ENCODE peak calls at places on chromosomes 16 and 17, in ten cellular contexts. K, S, C, J, R, U, E, N, W and F are unnamed samples.

GRCh38 chr17:31089461-31089860 is 5.3 kb upstream of the NF1 start:
- DNase-seq in C (no peak), U (no peak), J (no peak), R (no peak), W (no peak), N (no peak), K (no peak), S (no peak), E (no peak), F (no peak)

GRCh38 chr17:10574324-10574723 is 24.9 kb upstream of the MYH2 start:
- DNase-seq in R (no peak), N (peak), S (no peak), K (no peak), W (no peak), C (no peak), E (no peak), J (no peak), U (no peak), F (no peak)

GRCh38 chr16:30472328-30472942 is at the start of gene ITGAL:
- DNase-seq in E (no peak), U (peak), K (peak), J (no peak), N (no peak), R (peak), W (peak), S (peak), C (no peak), F (peak)

GRCh38 chr16:50263060-50263909 is 3.1 kb upstream of the ADCY7 start:
- DNase-seq in N (no peak), S (no peak), W (no peak), E (no peak), C (no peak), R (no peak), U (no peak), J (no peak), K (no peak), F (no peak)

GRCh38 chr16:23955088-23955487 is 119.3 kb downstream of the PRKCB start:
- DNase-seq in J (no peak), W (no peak), C (no peak), R (no peak), S (no peak), K (no peak), U (no peak), E (no peak), N (no peak), F (no peak)

GRCh38 chr17:64128787-64129514 is 993 bp downstream of the ERN1 start:
- DNase-seq in K (no peak), R (peak), C (peak), S (no peak), N (peak), W (peak), J (no peak), U (no peak), E (peak), F (no peak)

GRCh38 chr17:37720989-37721388 is 23.9 kb downstream of the HNF1B start:
- DNase-seq in R (no peak), W (no peak), K (no peak), C (no peak), J (no peak), U (no peak), E (no peak), S (no peak), N (no peak), F (no peak)

GRCh38 chr17:29126268-29126923 is 53.8 kb downstream of the MYO18A start:
- DNase-seq in U (no peak), C (no peak), W (no peak), N (no peak), E (no peak), S (no peak), K (no peak), J (no peak), R (no peak), F (no peak)

GRCh38 chr17:39745335-39746144 is 7.8 kb downstream of the GRB7 start:
- DNase-seq in N (no peak), W (no peak), J (no peak), E (no peak), K (no peak), U (no peak), S (no peak), C (peak), R (no peak), F (no peak)